ENCODE peak calls at places on chromosomes 3 and 15, in four cellular contexts. One of them, this sample, is unnamed.

GRCh38 chr3:193974591-193974990 is 161.4 kb upstream of the HES1 start:
- DNase-seq in aorta: no peak
- DNase-seq in body of pancreas: no peak
- DNase-seq in left lung: no peak
- DNase-seq in this sample: no peak

GRCh38 chr3:196163687-196164493 is 47.3 kb downstream of the ZDHHC19 start:
- DNase-seq in aorta: peak; percentile 61
- DNase-seq in body of pancreas: peak; percentile 27
- DNase-seq in left lung: peak; percentile 85
- DNase-seq in this sample: peak; percentile 27

GRCh38 chr3:189309400-189309975 is 137.7 kb downstream of the TPRG1 start:
- DNase-seq in aorta: no peak
- DNase-seq in body of pancreas: no peak
- DNase-seq in left lung: no peak
- DNase-seq in this sample: no peak

GRCh38 chr3:33141006-33141405 is 27.2 kb downstream of the CRTAP start:
- DNase-seq in aorta: no peak
- DNase-seq in body of pancreas: no peak
- DNase-seq in left lung: no peak
- DNase-seq in this sample: no peak

GRCh38 chr3:190361791-190362190 is 26.2 kb upstream of the CLDN16 start:
- DNase-seq in aorta: no peak
- DNase-seq in body of pancreas: no peak
- DNase-seq in left lung: no peak
- DNase-seq in this sample: no peak

GRCh38 chr15:38899300-38899699 is 334.7 kb upstream of the RASGRP1 start:
- DNase-seq in aorta: no peak
- DNase-seq in body of pancreas: no peak
- DNase-seq in left lung: no peak
- DNase-seq in this sample: peak; percentile 54

GRCh38 chr3:193870376-193871092 is 265.4 kb upstream of the HES1 start:
- DNase-seq in aorta: no peak
- DNase-seq in body of pancreas: no peak
- DNase-seq in left lung: no peak
- DNase-seq in this sample: no peak

GRCh38 chr3:42780892-42781700 is 8.0 kb upstream of the CCDC13 start:
- DNase-seq in aorta: no peak
- DNase-seq in body of pancreas: peak; percentile 48
- DNase-seq in left lung: no peak
- DNase-seq in this sample: peak; percentile 79

GRCh38 chr3:46848271-46849097 is 14.8 kb downstream of the MYL3 start:
- DNase-seq in aorta: peak; percentile 57
- DNase-seq in body of pancreas: peak; percentile 10
- DNase-seq in left lung: peak; percentile 30
- DNase-seq in this sample: peak; percentile 98

GRCh38 chr3:150449169-150449721 is 41.1 kb downstream of the TSC22D2 start:
- DNase-seq in aorta: no peak
- DNase-seq in body of pancreas: no peak
- DNase-seq in left lung: no peak
- DNase-seq in this sample: no peak

GRCh38 chr3:169390310-169390731 is 273.2 kb downstream of the MECOM start:
- DNase-seq in aorta: no peak
- DNase-seq in body of pancreas: peak; percentile 30
- DNase-seq in left lung: no peak
- DNase-seq in this sample: no peak

GRCh38 chr15:98970799-98971198 is 36.8 kb downstream of the PGPEP1L start:
- DNase-seq in aorta: no peak
- DNase-seq in body of pancreas: no peak
- DNase-seq in left lung: no peak
- DNase-seq in this sample: no peak

GRCh38 chr15:95425859-95426258 is 904.6 kb upstream of the NR2F2 start:
- DNase-seq in aorta: no peak
- DNase-seq in body of pancreas: no peak
- DNase-seq in left lung: no peak
- DNase-seq in this sample: no peak

GRCh38 chr15:66995257-66995656 is 70.1 kb upstream of the SMAD3 start:
- DNase-seq in aorta: no peak
- DNase-seq in body of pancreas: no peak
- DNase-seq in left lung: no peak
- DNase-seq in this sample: no peak

GRCh38 chr15:40310993-40311392 is 3.3 kb upstream of the PLCB2 start:
- DNase-seq in aorta: peak; percentile 24
- DNase-seq in body of pancreas: no peak
- DNase-seq in left lung: peak; percentile 24
- DNase-seq in this sample: no peak

GRCh38 chr3:5116568-5116967 is 5.5 kb upstream of the ARL8B start:
- DNase-seq in aorta: no peak
- DNase-seq in body of pancreas: no peak
- DNase-seq in left lung: no peak
- DNase-seq in this sample: no peak

GRCh38 chr15:99447497-99448371 is 118.0 kb upstream of the MEF2A start:
- DNase-seq in aorta: peak; percentile 42
- DNase-seq in body of pancreas: no peak
- DNase-seq in left lung: no peak
- DNase-seq in this sample: no peak

GRCh38 chr15:62561572-62561970 is 396.5 kb upstream of the C2CD4B start:
- DNase-seq in aorta: no peak
- DNase-seq in body of pancreas: no peak
- DNase-seq in left lung: no peak
- DNase-seq in this sample: no peak

GRCh38 chr3:50853936-50854335 is 179.2 kb downstream of the DOCK3 start:
- DNase-seq in aorta: no peak
- DNase-seq in body of pancreas: no peak
- DNase-seq in left lung: no peak
- DNase-seq in this sample: no peak

GRCh38 chr15:92069308-92070244 is 216.1 kb downstream of the SLCO3A1 start:
- DNase-seq in aorta: peak; percentile 84
- DNase-seq in body of pancreas: peak; percentile 55
- DNase-seq in left lung: peak; percentile 80
- DNase-seq in this sample: peak; percentile 76
- H3K4me1 ChIP-seq in aorta: peaks cover 2% of the 10 kb centered on the region
- H3K4me1 ChIP-seq in body of pancreas: peaks cover 5% of the 10 kb centered on the region
- H3K4me1 ChIP-seq in left lung: peaks cover 68% of the 10 kb centered on the region
- H3K4me1 ChIP-seq in this sample: peaks cover 3% of the 10 kb centered on the region

GRCh38 chr3:52047295-52047960 is 8.9 kb downstream of the DUSP7 start:
- DNase-seq in aorta: peak; percentile 77
- DNase-seq in body of pancreas: no peak
- DNase-seq in left lung: peak; percentile 57
- DNase-seq in this sample: no peak
- H3K4me1 ChIP-seq in aorta: no peaks in the 10 kb centered on the region
- H3K4me1 ChIP-seq in body of pancreas: peaks cover 15% of the 10 kb centered on the region
- H3K4me1 ChIP-seq in left lung: peaks cover 63% of the 10 kb centered on the region
- H3K4me1 ChIP-seq in this sample: peaks cover 23% of the 10 kb centered on the region

DNA sequence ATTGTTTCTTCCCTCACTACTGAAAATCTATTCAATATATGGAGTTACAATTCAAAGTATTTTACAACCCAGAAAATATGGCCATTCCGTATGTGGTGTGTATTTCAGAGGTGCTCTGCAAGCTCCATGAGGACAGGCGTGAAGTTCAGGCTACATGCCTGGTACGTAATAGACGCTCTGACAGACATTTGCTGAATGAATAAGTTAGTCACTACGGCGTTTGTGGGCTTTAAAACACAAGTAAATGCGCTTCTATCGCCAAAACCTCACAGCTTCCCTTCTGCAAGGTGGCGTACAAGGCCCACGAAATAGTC is 701 bp upstream of the TIPARP start:
- DNase-seq in aorta: no peak
- DNase-seq in body of pancreas: no peak
- DNase-seq in left lung: no peak
- DNase-seq in this sample: no peak
- H3K4me1 ChIP-seq in aorta: peaks cover 1% of the 10 kb centered on the region
- H3K4me1 ChIP-seq in body of pancreas: peaks cover 18% of the 10 kb centered on the region
- H3K4me1 ChIP-seq in left lung: peaks cover 63% of the 10 kb centered on the region
- H3K4me1 ChIP-seq in this sample: peaks cover 17% of the 10 kb centered on the region

DNA sequence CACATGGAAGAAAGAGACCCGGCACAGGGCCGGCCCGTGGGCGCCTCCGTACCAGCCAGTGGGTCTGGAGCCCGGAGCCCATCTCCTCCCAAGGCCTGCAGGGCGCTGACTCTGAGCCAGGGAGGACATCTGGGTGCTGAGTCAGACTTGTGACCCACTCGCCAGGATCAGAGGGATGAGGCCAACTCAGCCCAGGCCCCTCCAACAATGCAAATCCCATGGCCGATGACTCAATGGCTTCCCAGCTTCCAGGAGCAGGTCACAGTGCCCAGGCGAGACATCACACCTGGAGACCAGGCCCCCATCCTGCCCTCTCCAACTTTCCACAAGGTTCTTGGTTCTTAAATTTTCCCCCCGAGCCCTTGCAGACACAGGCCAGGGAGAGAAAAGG is 95.1 kb downstream of the LRIG1 start:
- DNase-seq in aorta: peak; percentile 84
- DNase-seq in body of pancreas: no peak
- DNase-seq in left lung: no peak
- DNase-seq in this sample: peak; percentile 38
- H3K4me1 ChIP-seq in aorta: peaks cover 4% of the 10 kb centered on the region
- H3K4me1 ChIP-seq in body of pancreas: peaks cover 57% of the 10 kb centered on the region
- H3K4me1 ChIP-seq in left lung: peaks cover 8% of the 10 kb centered on the region
- H3K4me1 ChIP-seq in this sample: peaks cover 7% of the 10 kb centered on the region

GRCh38 chr3:143648218-143648617 is 200.1 kb downstream of the SLC9A9 start:
- DNase-seq in aorta: no peak
- DNase-seq in body of pancreas: no peak
- DNase-seq in left lung: no peak
- DNase-seq in this sample: no peak
- H3K4me1 ChIP-seq in aorta: no peaks in the 10 kb centered on the region
- H3K4me1 ChIP-seq in body of pancreas: peaks cover 7% of the 10 kb centered on the region
- H3K4me1 ChIP-seq in left lung: peaks cover 3% of the 10 kb centered on the region
- H3K4me1 ChIP-seq in this sample: peaks cover 6% of the 10 kb centered on the region

GRCh38 chr3:134360046-134360445 is 14.2 kb downstream of the AMOTL2 start:
- DNase-seq in aorta: peak; percentile 49
- DNase-seq in body of pancreas: no peak
- DNase-seq in left lung: peak; percentile 29
- DNase-seq in this sample: no peak
- H3K4me1 ChIP-seq in aorta: no peaks in the 10 kb centered on the region
- H3K4me1 ChIP-seq in body of pancreas: peaks cover 91% of the 10 kb centered on the region
- H3K4me1 ChIP-seq in left lung: peaks cover 91% of the 10 kb centered on the region
- H3K4me1 ChIP-seq in this sample: peaks cover 37% of the 10 kb centered on the region